ENCODE peak calls at places on chromosomes 12 and 14, in four cellular contexts. B, V, R and U are unnamed samples.

GRCh38 chr14:32085845-32086383 is 8.8 kb downstream of the ARHGAP5 start:
- DNase-seq in B (no peak), V (no peak), R (no peak), U (no peak)

GRCh38 chr12:85504164-85504563 is 224.1 kb downstream of the ALX1 start:
- DNase-seq in B (no peak), V (no peak), R (no peak), U (no peak)

GRCh38 chr12:89846473-89846872 is 137.8 kb upstream of the ATP2B1 start:
- DNase-seq in B (no peak), V (no peak), R (no peak), U (no peak)

GRCh38 chr12:14892726-14893442 is 7.2 kb upstream of the MGP start:
- DNase-seq in B (peak), V (no peak), R (no peak), U (no peak)

GRCh38 chr12:68393398-68393797 is 61.2 kb upstream of the MDM1 start:
- DNase-seq in B (no peak), V (no peak), R (no peak), U (no peak)

GRCh38 chr12:57477710-57478681 is 1.7 kb downstream of the ARHGAP9 start:
- DNase-seq in B (peak), V (no peak), R (no peak), U (no peak)

GRCh38 chr14:20848955-20849570 is 42.1 kb upstream of the RNASE3 start:
- DNase-seq in B (no peak), V (no peak), R (no peak), U (no peak)

GRCh38 chr14:92976268-92976667 is 53.3 kb downstream of the CHGA start:
- DNase-seq in B (no peak), V (no peak), R (no peak), U (no peak)

GRCh38 chr12:8087666-8088065 is 5.6 kb downstream of the NECAP1 start:
- DNase-seq in B (no peak), V (no peak), R (no peak), U (no peak)

GRCh38 chr12:124844411-124845397 is 19.0 kb downstream of the SCARB1 start:
- DNase-seq in B (no peak), V (no peak), R (no peak), U (no peak)

GRCh38 chr12:53777412-53777811 is 25.6 kb upstream of the CISTR start:
- DNase-seq in B (no peak), V (no peak), R (no peak), U (no peak)

GRCh38 chr14:64149921-64150320 is 144.2 kb downstream of the ESR2 start:
- DNase-seq in B (no peak), V (no peak), R (no peak), U (no peak)

GRCh38 chr14:100695423-100695738 is 31.3 kb upstream of the DLK1 start:
- DNase-seq in B (no peak), V (no peak), R (no peak), U (no peak)

GRCh38 chr12:124509676-124510300 is 57.6 kb downstream of the NCOR2 start:
- DNase-seq in B (no peak), V (no peak), R (no peak), U (peak)

GRCh38 chr12:94942663-94943062 is 60.8 kb downstream of the NDUFA12 start:
- DNase-seq in B (peak), V (no peak), R (no peak), U (no peak)

GRCh38 chr12:89383235-89384049 is 31.1 kb upstream of the DUSP6 start:
- DNase-seq in B (peak), V (no peak), R (no peak), U (peak)

GRCh38 chr14:88095791-88096190 is 90.9 kb downstream of the GPR65 start:
- DNase-seq in B (no peak), V (no peak), R (no peak), U (no peak)

GRCh38 chr12:53223391-53224267 is 8.4 kb downstream of the RARG start:
- DNase-seq in B (no peak), V (no peak), R (no peak), U (peak)

GRCh38 chr12:124194521-124195225 is 100.2 kb upstream of the RFLNA start:
- DNase-seq in B (no peak), V (no peak), R (no peak), U (no peak)

GRCh38 chr12:81005635-81006034 is 67.9 kb upstream of the LIN7A start:
- DNase-seq in B (no peak), V (no peak), R (no peak), U (no peak)

GRCh38 chr12:130768120-130768519 is 52.0 kb upstream of the RIMBP2 start:
- DNase-seq in B (peak), V (no peak), R (no peak), U (no peak)

GRCh38 chr14:76953196-76953945 is 75.1 kb downstream of the IRF2BPL start:
- DNase-seq in B (peak), V (no peak), R (no peak), U (peak)
- H2BK12ac ChIP-seq in B (peak), V (no peak), R (peak), U (peak)

DNA sequence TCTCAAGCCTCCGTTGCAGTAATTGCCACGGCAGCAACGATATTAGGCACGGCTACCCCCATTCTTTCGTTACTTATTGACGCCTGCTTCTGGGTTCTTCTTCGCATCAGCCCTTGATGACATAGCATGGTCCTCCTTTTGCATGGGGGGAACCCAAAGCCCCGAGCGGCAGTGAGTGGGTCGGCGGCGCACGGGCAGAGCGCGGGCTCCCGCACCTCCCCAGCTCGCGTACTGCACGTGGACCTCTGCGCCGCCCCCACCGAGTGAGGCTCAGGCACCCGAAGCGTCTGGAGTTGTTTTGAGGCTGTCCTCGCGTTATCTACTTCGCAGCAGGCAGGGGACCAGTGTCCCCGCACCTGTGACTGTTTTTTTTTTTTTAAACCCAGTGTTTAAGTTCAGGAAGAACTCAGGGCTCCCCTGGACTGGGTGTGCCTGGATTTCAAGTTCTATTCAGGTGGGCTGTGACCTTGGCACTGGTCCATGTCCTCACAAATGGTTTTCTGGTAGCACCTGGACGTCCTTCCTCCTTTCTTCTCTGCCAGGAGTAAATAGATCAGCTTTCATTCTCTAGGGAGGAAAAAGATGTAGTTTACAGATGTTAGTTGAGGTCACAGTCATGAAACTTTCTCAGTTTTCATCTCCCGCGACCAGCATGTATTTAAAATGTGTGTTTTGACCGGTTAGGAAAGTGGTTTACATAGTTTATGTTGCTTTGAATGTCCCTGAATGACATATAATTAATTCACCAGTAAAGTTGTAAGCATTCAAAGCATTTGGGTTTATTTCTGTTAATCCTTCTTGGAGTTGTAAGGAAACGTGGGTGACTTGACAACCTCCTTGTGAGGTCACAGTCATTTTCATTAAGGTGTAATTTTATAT is 1.4 kb upstream of the FOXN4 start:
- DNase-seq in B (no peak), V (no peak), R (peak), U (no peak)
- H3K4me3 ChIP-seq in B (no peak), V (peak), R (peak), U (peak)

GRCh38 chr14:60102389-60102788 is 10.7 kb downstream of the PCNX4 start:
- DNase-seq in B (no peak), V (no peak), R (no peak), U (peak)

GRCh38 chr14:60111732-60112131 is 20.0 kb downstream of the PCNX4 start:
- DNase-seq in B (no peak), V (no peak), R (no peak), U (no peak)

GRCh38 chr14:60101801-60102200 is 10.1 kb downstream of the PCNX4 start:
- DNase-seq in B (no peak), V (no peak), R (no peak), U (peak)

GRCh38 chr14:60106341-60106740 is 14.6 kb downstream of the PCNX4 start:
- DNase-seq in B (peak), V (no peak), R (no peak), U (peak)
- H3K4me2 ChIP-seq in B (no peak), V (no peak), R (no peak), U (no peak)

DNA sequence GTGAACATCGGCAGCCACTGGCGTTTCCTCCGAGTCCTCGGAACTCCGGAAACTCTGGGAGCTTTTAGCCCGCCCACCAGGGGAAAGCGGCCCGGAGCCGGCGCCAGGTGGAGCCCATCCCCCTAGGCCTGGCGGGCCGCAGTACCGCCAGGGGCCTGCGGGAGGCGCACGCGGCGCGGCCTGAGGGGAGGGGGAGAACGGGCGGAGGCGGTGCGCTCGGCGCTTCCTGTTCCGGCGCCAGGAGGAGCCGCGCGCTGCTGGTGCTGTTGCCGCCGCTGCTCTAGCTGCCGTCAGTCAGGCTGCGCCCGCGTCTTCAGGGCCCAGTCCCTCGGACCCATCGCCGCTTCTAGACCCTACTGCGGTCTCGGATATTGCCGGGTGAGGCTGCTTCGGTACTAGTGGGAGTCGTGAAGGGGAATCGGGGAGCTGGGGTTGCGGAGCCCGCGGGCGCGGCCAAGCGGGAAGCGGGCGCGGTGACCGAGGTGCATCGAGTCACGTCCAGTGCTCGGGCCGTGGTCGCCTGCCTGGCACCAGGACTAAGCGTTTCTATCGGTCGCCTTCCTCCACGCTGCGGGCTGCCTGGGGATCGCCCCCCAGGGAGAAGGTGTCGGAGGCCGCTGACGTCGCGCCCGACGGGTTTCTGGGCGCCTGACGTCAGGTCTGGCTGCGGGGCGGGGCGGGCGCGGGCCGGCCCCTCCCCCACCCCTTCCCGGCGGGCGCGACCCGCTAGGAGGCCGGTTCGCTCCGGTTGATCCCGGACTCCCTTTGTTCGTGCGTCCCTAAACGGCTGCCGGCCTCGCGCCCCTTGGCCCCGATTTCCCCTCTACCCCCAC is at the start of gene MAPK1IP1L:
- DNase-seq in B (peak), V (peak), R (peak), U (peak)
- H2BK12ac ChIP-seq in B (no peak), V (no peak), R (peak), U (peak)

GRCh38 chr14:81436296-81437138 is 36.4 kb upstream of the STON2 start:
- DNase-seq in B (peak), V (peak), R (peak), U (peak)
- H3K4me3 ChIP-seq in B (peak), V (peak), R (peak), U (peak)